ENCODE peak calls at places on chromosomes 2 and 18, in six cellular contexts. One of them, this sample, is unnamed.

GRCh38 chr2:36824281-36824680 is 127.8 kb downstream of the VIT start:
- DNase-seq in neural crest cell: no peak
- DNase-seq in foreskin fibroblast: no peak
- DNase-seq in tibial nerve: no peak
- DNase-seq in upper lobe of right lung: no peak
- DNase-seq in MCF 10A: no peak
- DNase-seq in this sample: no peak

GRCh38 chr18:31679133-31679731 is 5.1 kb downstream of the B4GALT6 start:
- DNase-seq in neural crest cell: no peak
- DNase-seq in foreskin fibroblast: peak
- DNase-seq in upper lobe of right lung: no peak
- DNase-seq in tibial nerve: no peak
- DNase-seq in MCF 10A: peak
- DNase-seq in this sample: no peak

GRCh38 chr2:98937906-98938305 is 1.9 kb upstream of the CRACDL start:
- DNase-seq in neural crest cell: no peak
- DNase-seq in tibial nerve: no peak
- DNase-seq in MCF 10A: no peak
- DNase-seq in foreskin fibroblast: no peak
- DNase-seq in upper lobe of right lung: no peak
- DNase-seq in this sample: no peak

GRCh38 chr2:70962885-70963878 is 15.2 kb upstream of the ANKRD53 start:
- DNase-seq in upper lobe of right lung: peak
- DNase-seq in MCF 10A: no peak
- DNase-seq in foreskin fibroblast: no peak
- DNase-seq in neural crest cell: no peak
- DNase-seq in tibial nerve: no peak
- DNase-seq in this sample: peak

GRCh38 chr18:42635378-42636048 is 480.0 kb downstream of the RIT2 start:
- DNase-seq in neural crest cell: no peak
- DNase-seq in foreskin fibroblast: no peak
- DNase-seq in tibial nerve: no peak
- DNase-seq in MCF 10A: peak
- DNase-seq in upper lobe of right lung: no peak
- DNase-seq in this sample: no peak

GRCh38 chr18:26656944-26657536 is 108.7 kb upstream of the KCTD1 start:
- DNase-seq in MCF 10A: peak
- DNase-seq in neural crest cell: peak
- DNase-seq in tibial nerve: peak
- DNase-seq in upper lobe of right lung: peak
- DNase-seq in foreskin fibroblast: peak
- DNase-seq in this sample: peak

GRCh38 chr2:238913931-238914647 is 66.2 kb downstream of the TWIST2 start:
- DNase-seq in upper lobe of right lung: peak
- DNase-seq in MCF 10A: no peak
- DNase-seq in neural crest cell: no peak
- DNase-seq in foreskin fibroblast: peak
- DNase-seq in tibial nerve: no peak
- DNase-seq in this sample: peak

GRCh38 chr2:224286923-224287322 is 115.0 kb downstream of the FAM124B start:
- DNase-seq in upper lobe of right lung: no peak
- DNase-seq in foreskin fibroblast: no peak
- DNase-seq in neural crest cell: no peak
- DNase-seq in tibial nerve: no peak
- DNase-seq in MCF 10A: no peak
- DNase-seq in this sample: no peak

GRCh38 chr18:41391616-41392610 is 563.1 kb upstream of the PIK3C3 start:
- DNase-seq in MCF 10A: peak
- DNase-seq in neural crest cell: peak
- DNase-seq in upper lobe of right lung: peak
- DNase-seq in tibial nerve: no peak
- DNase-seq in foreskin fibroblast: peak
- DNase-seq in this sample: no peak

GRCh38 chr18:52869942-52870907 is 530.2 kb downstream of the DCC start:
- DNase-seq in neural crest cell: no peak
- DNase-seq in MCF 10A: no peak
- DNase-seq in tibial nerve: no peak
- DNase-seq in upper lobe of right lung: no peak
- DNase-seq in foreskin fibroblast: no peak
- DNase-seq in this sample: no peak

GRCh38 chr2:216235462-216235861 is 126.3 kb downstream of the XRCC5 start:
- DNase-seq in tibial nerve: no peak
- DNase-seq in MCF 10A: no peak
- DNase-seq in upper lobe of right lung: no peak
- DNase-seq in neural crest cell: no peak
- DNase-seq in foreskin fibroblast: no peak
- DNase-seq in this sample: no peak

GRCh38 chr2:20454036-20454981 is 7.4 kb downstream of the RHOB start:
- DNase-seq in MCF 10A: no peak
- DNase-seq in foreskin fibroblast: no peak
- DNase-seq in tibial nerve: no peak
- DNase-seq in upper lobe of right lung: no peak
- DNase-seq in neural crest cell: no peak
- DNase-seq in this sample: no peak

GRCh38 chr2:73374243-73374642 is 11.4 kb upstream of the ALMS1 start:
- DNase-seq in MCF 10A: no peak
- DNase-seq in upper lobe of right lung: no peak
- DNase-seq in tibial nerve: no peak
- DNase-seq in neural crest cell: no peak
- DNase-seq in foreskin fibroblast: no peak
- DNase-seq in this sample: no peak

GRCh38 chr2:26670931-26671460 is 21.5 kb upstream of the KCNK3 start:
- DNase-seq in upper lobe of right lung: peak
- DNase-seq in foreskin fibroblast: no peak
- DNase-seq in MCF 10A: no peak
- DNase-seq in tibial nerve: no peak
- DNase-seq in neural crest cell: no peak
- DNase-seq in this sample: no peak

GRCh38 chr2:79874015-79874414 is 361.2 kb downstream of the CTNNA2 start:
- DNase-seq in upper lobe of right lung: no peak
- DNase-seq in MCF 10A: no peak
- DNase-seq in foreskin fibroblast: no peak
- DNase-seq in neural crest cell: no peak
- DNase-seq in tibial nerve: no peak
- DNase-seq in this sample: no peak

GRCh38 chr2:79876430-79876829 is 363.6 kb downstream of the CTNNA2 start:
- DNase-seq in MCF 10A: peak
- DNase-seq in tibial nerve: no peak
- DNase-seq in foreskin fibroblast: no peak
- DNase-seq in upper lobe of right lung: no peak
- DNase-seq in neural crest cell: no peak
- DNase-seq in this sample: no peak
- TF ChIP-seq CTCF in MCF 10A: peak
- TF ChIP-seq CTCF in tibial nerve: no peak
- TF ChIP-seq CTCF in foreskin fibroblast: peak
- TF ChIP-seq CTCF in upper lobe of right lung: peak
- TF ChIP-seq CTCF in neural crest cell: peak
- TF ChIP-seq CTCF in this sample: no peak

GRCh38 chr2:127199223-127199622 is 20.9 kb downstream of the CYP27C1 start:
- DNase-seq in upper lobe of right lung: no peak
- DNase-seq in MCF 10A: no peak
- DNase-seq in foreskin fibroblast: no peak
- DNase-seq in neural crest cell: no peak
- DNase-seq in tibial nerve: no peak
- DNase-seq in this sample: no peak

GRCh38 chr2:127196549-127196948 is 23.6 kb downstream of the CYP27C1 start:
- DNase-seq in tibial nerve: no peak
- DNase-seq in neural crest cell: no peak
- DNase-seq in upper lobe of right lung: no peak
- DNase-seq in MCF 10A: no peak
- DNase-seq in foreskin fibroblast: no peak
- DNase-seq in this sample: no peak

GRCh38 chr2:127195140-127196074 is 24.7 kb downstream of the CYP27C1 start:
- DNase-seq in foreskin fibroblast: no peak
- DNase-seq in tibial nerve: no peak
- DNase-seq in MCF 10A: no peak
- DNase-seq in neural crest cell: no peak
- DNase-seq in upper lobe of right lung: no peak
- DNase-seq in this sample: no peak

GRCh38 chr2:127197475-127198385 is 22.4 kb downstream of the CYP27C1 start:
- DNase-seq in MCF 10A: peak
- DNase-seq in foreskin fibroblast: peak
- DNase-seq in neural crest cell: peak
- DNase-seq in tibial nerve: no peak
- DNase-seq in upper lobe of right lung: peak
- DNase-seq in this sample: peak

GRCh38 chr2:127196998-127197397 is 23.1 kb downstream of the CYP27C1 start:
- DNase-seq in MCF 10A: peak
- DNase-seq in upper lobe of right lung: no peak
- DNase-seq in foreskin fibroblast: no peak
- DNase-seq in tibial nerve: no peak
- DNase-seq in neural crest cell: no peak
- DNase-seq in this sample: no peak
- TF ChIP-seq CTCF in MCF 10A: no peak
- TF ChIP-seq CTCF in upper lobe of right lung: peak
- TF ChIP-seq CTCF in foreskin fibroblast: peak
- TF ChIP-seq CTCF in tibial nerve: no peak
- TF ChIP-seq CTCF in neural crest cell: peak
- TF ChIP-seq CTCF in this sample: no peak

GRCh38 chr2:134692461-134692860 is 26.3 kb downstream of the TMEM163 start:
- DNase-seq in tibial nerve: no peak
- DNase-seq in neural crest cell: no peak
- DNase-seq in foreskin fibroblast: no peak
- DNase-seq in MCF 10A: no peak
- DNase-seq in upper lobe of right lung: no peak
- DNase-seq in this sample: no peak
- TF ChIP-seq CTCF in tibial nerve: no peak
- TF ChIP-seq CTCF in neural crest cell: no peak
- TF ChIP-seq CTCF in foreskin fibroblast: no peak
- TF ChIP-seq CTCF in MCF 10A: no peak
- TF ChIP-seq CTCF in upper lobe of right lung: no peak
- TF ChIP-seq CTCF in this sample: no peak

DNA sequence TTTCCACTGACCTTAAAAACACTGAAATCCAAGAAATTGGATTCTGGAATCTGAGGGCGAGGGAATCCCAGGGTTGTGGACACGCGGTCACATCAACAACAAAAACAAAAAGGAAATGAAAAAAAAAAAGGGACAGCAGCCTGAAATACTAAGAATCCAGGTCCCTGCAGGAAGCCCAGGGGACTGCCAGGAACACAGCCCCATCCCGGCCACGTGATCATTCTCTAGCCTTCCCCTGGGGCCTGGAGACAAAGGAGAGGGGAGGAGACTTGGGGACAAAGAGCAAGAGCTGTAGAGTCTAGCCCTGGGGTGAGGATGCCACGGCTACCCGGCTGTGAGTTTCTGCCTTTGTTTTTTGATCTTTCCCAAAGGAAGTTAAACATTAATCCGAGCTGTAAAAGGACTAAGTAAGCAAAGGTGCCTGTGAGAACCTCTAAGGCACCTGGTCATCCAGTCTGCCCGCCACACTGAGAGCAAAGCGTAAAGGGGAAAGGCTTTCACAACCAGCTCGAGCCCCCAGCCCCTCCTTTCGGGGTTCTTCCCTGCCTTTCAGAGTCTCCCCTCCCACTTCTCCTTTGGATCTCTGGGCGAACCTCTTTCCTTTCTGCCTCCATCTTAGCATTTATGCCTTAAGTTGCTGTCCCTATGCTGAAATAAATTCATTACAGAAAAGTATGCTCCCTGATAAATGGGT is 57.9 kb upstream of the MSH2 start:
- DNase-seq in MCF 10A: peak
- DNase-seq in neural crest cell: peak
- DNase-seq in foreskin fibroblast: peak
- DNase-seq in upper lobe of right lung: peak
- DNase-seq in tibial nerve: no peak
- DNase-seq in this sample: peak
- TF ChIP-seq CTCF in MCF 10A: no peak
- TF ChIP-seq CTCF in neural crest cell: peak
- TF ChIP-seq CTCF in foreskin fibroblast: no peak
- TF ChIP-seq CTCF in upper lobe of right lung: peak
- TF ChIP-seq CTCF in tibial nerve: no peak
- TF ChIP-seq CTCF in this sample: no peak

GRCh38 chr2:75605770-75606535 is 40.6 kb upstream of the MRPL19 start:
- DNase-seq in upper lobe of right lung: no peak
- DNase-seq in MCF 10A: peak
- DNase-seq in tibial nerve: no peak
- DNase-seq in neural crest cell: no peak
- DNase-seq in foreskin fibroblast: peak
- DNase-seq in this sample: no peak
- TF ChIP-seq CTCF in upper lobe of right lung: peak
- TF ChIP-seq CTCF in MCF 10A: no peak
- TF ChIP-seq CTCF in tibial nerve: no peak
- TF ChIP-seq CTCF in neural crest cell: no peak
- TF ChIP-seq CTCF in foreskin fibroblast: peak
- TF ChIP-seq CTCF in this sample: no peak

DNA sequence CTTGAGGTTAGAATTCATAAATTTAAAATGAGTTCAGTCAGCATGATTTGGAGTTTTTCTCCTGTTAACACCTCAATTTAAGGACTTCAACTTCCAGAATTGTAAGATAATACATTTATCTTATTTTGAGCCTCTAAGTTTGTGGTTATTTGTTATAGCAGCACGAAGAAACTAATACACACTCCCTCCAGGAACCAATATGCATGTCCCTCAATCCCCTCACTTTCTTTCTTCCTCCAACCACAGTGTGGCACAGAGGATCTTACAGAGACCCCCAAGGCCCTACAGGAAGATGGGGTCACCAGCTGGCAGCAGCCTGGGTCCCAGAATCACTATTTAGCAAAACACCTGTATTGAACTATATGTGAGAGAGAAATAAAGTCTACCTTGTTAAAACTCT is 242.0 kb downstream of the RAD51AP2 start:
- DNase-seq in foreskin fibroblast: no peak
- DNase-seq in MCF 10A: no peak
- DNase-seq in upper lobe of right lung: no peak
- DNase-seq in neural crest cell: no peak
- DNase-seq in tibial nerve: no peak
- DNase-seq in this sample: no peak
- TF ChIP-seq CTCF in foreskin fibroblast: no peak
- TF ChIP-seq CTCF in MCF 10A: no peak
- TF ChIP-seq CTCF in upper lobe of right lung: no peak
- TF ChIP-seq CTCF in neural crest cell: no peak
- TF ChIP-seq CTCF in tibial nerve: no peak
- TF ChIP-seq CTCF in this sample: no peak

This sample was measured in suprapubic skin.